ENCODE peak calls at places on chromosomes 7 and 10, in six cellular contexts. Y is GM10248, N is ACHN, T is GF-D8, U is NCI-H1092, E is HTR-8/SVneo. H is an unnamed sample.

GRCh38 chr10:132329565-132330485 is 2.2 kb upstream of the LRRC27 start:
- DNase-seq in Y (no peak), N (peak), T (peak), U (no peak), E (peak), H (no peak)

GRCh38 chr7:144386741-144387140 is 16.8 kb downstream of the NOBOX start:
- DNase-seq in Y (no peak), N (peak), T (no peak), U (no peak), E (no peak), H (no peak)

GRCh38 chr10:36725581-36726520 is 399.5 kb upstream of the ANKRD30A start:
- DNase-seq in Y (no peak), N (peak), T (no peak), U (peak), E (peak), H (peak)

GRCh38 chr10:122140941-122141623 is 130.0 kb upstream of the BTBD16 start:
- DNase-seq in Y (no peak), N (peak), T (peak), U (no peak), E (peak), H (peak)

GRCh38 chr10:15363031-15363430 is 8.1 kb downstream of the FAM171A1 start:
- DNase-seq in Y (no peak), N (peak), T (no peak), U (no peak), E (peak), H (no peak)

GRCh38 chr10:124975977-124976514 is 34.1 kb downstream of the ZRANB1 start:
- DNase-seq in Y (no peak), N (no peak), T (no peak), U (no peak), E (no peak), H (no peak)

GRCh38 chr10:74337330-74338016 is 186.5 kb downstream of the ADK start:
- DNase-seq in Y (no peak), N (peak), T (no peak), U (no peak), E (peak), H (no peak)

GRCh38 chr10:96497391-96497790 is 16.3 kb downstream of the TLL2 start:
- DNase-seq in Y (no peak), N (no peak), T (no peak), U (no peak), E (no peak), H (no peak)

GRCh38 chr10:86522385-86522855 is 828 bp upstream of the WAPL start:
- DNase-seq in Y (no peak), N (no peak), T (no peak), U (no peak), E (no peak), H (no peak)